ENCODE peak calls at places on chromosomes 1 and 21, in ten cellular contexts. X, J, E, A, O, C, F, T, D and Z are unnamed samples.

GRCh38 chr1:13624526-13624925 is 40.9 kb downstream of the PDPN start:
- DNase-seq in X (no peak), J (no peak), E (no peak), A (no peak), O (no peak), C (no peak), F (no peak), T (no peak), D (no peak), Z (no peak)

GRCh38 chr1:71463144-71463543 is 382.3 kb upstream of the ZRANB2 start:
- DNase-seq in X (no peak), J (peak; percentile 24), E (no peak), A (no peak), O (no peak), C (no peak), F (no peak), T (no peak), D (peak; percentile 30), Z (peak; percentile 20)

GRCh38 chr21:44289381-44290010 is 3.8 kb downstream of the AIRE start:
- DNase-seq in X (no peak), J (no peak), E (no peak), A (no peak), O (no peak), C (no peak), F (no peak), T (no peak), D (no peak), Z (no peak)

GRCh38 chr1:8569242-8569641 is 248.2 kb downstream of the RERE start:
- DNase-seq in X (no peak), J (no peak), E (no peak), A (no peak), O (no peak), C (no peak), F (no peak), T (no peak), D (no peak), Z (no peak)

GRCh38 chr1:54290443-54291184 is 90.6 kb downstream of the MRPL37 start:
- DNase-seq in X (no peak), J (peak; percentile 52), E (peak; percentile 51), A (no peak), O (no peak), C (no peak), F (peak; percentile 62), T (no peak), D (peak; percentile 59), Z (peak; percentile 47)

GRCh38 chr21:41805643-41806042 is 38.8 kb upstream of the RIPK4 start:
- DNase-seq in X (no peak), J (no peak), E (no peak), A (no peak), O (no peak), C (no peak), F (no peak), T (no peak), D (no peak), Z (no peak)

GRCh38 chr1:102262994-102263393 is 266.3 kb upstream of the OLFM3 start:
- DNase-seq in X (no peak), J (no peak), E (no peak), A (no peak), O (no peak), C (no peak), F (no peak), T (no peak), D (no peak), Z (no peak)

GRCh38 chr1:45200906-45201500 is 5.4 kb downstream of the ZSWIM5 start:
- DNase-seq in X (no peak), J (peak; percentile 9), E (no peak), A (no peak), O (no peak), C (no peak), F (no peak), T (no peak), D (no peak), Z (no peak)

GRCh38 chr1:41950820-41951219 is 32.1 kb upstream of the HIVEP3 start:
- DNase-seq in X (no peak), J (peak; percentile 49), E (no peak), A (no peak), O (no peak), C (no peak), F (no peak), T (no peak), D (peak; percentile 16), Z (peak; percentile 42)

GRCh38 chr1:171142081-171142450 is 43.0 kb upstream of the FMO2 start:
- DNase-seq in X (peak; percentile 75), J (peak; percentile 54), E (no peak), A (no peak), O (no peak), C (no peak), F (no peak), T (no peak), D (peak; percentile 66), Z (peak; percentile 50)

GRCh38 chr1:69313118-69313517 is 254.6 kb upstream of the LRRC7 start:
- DNase-seq in X (no peak), J (no peak), E (no peak), A (no peak), O (no peak), C (no peak), F (no peak), T (no peak), D (no peak), Z (no peak)

GRCh38 chr1:21653744-21654100 is 15.4 kb downstream of the RAP1GAP start:
- DNase-seq in X (no peak), J (no peak), E (no peak), A (no peak), O (no peak), C (no peak), F (peak; percentile 65), T (no peak), D (no peak), Z (no peak)

GRCh38 chr1:209768354-209768774 is 12.5 kb downstream of the TRAF3IP3 start:
- DNase-seq in X (no peak), J (no peak), E (no peak), A (no peak), O (no peak), C (no peak), F (no peak), T (no peak), D (no peak), Z (no peak)

GRCh38 chr1:66282343-66282852 is 251.6 kb upstream of the SGIP1 start:
- DNase-seq in X (peak; percentile 53), J (peak; percentile 91), E (no peak), A (no peak), O (peak; percentile 68), C (no peak), F (peak; percentile 27), T (no peak), D (peak; percentile 95), Z (peak; percentile 92)

GRCh38 chr1:29749021-29749420 is 512.7 kb downstream of the PTPRU start:
- DNase-seq in X (no peak), J (no peak), E (no peak), A (no peak), O (no peak), C (no peak), F (no peak), T (no peak), D (no peak), Z (no peak)

GRCh38 chr1:9700340-9700739 is 48.8 kb downstream of the PIK3CD start:
- DNase-seq in X (no peak), J (peak; percentile 93), E (no peak), A (no peak), O (peak; percentile 45), C (no peak), F (peak; percentile 93), T (peak; percentile 22), D (peak; percentile 94), Z (peak; percentile 90)

GRCh38 chr1:39567302-39567701 is 9.3 kb downstream of the PABPC4 start:
- DNase-seq in X (no peak), J (no peak), E (no peak), A (no peak), O (no peak), C (no peak), F (no peak), T (no peak), D (no peak), Z (no peak)

GRCh38 chr1:73998348-73998959 is 199.5 kb downstream of the LRRIQ3 start:
- DNase-seq in X (peak; percentile 38), J (peak; percentile 37), E (peak; percentile 47), A (peak; percentile 42), O (peak; percentile 8), C (no peak), F (no peak), T (peak; percentile 18), D (peak; percentile 32), Z (peak; percentile 37)

GRCh38 chr1:41917835-41918449 is 780 bp downstream of the HIVEP3 start:
- DNase-seq in X (peak; percentile 57), J (peak; percentile 55), E (peak; percentile 38), A (peak; percentile 86), O (no peak), C (peak; percentile 56), F (peak; percentile 87), T (peak; percentile 73), D (peak; percentile 29), Z (peak; percentile 25)

GRCh38 chr1:15426492-15427279 is 11.6 kb upstream of the CTRC start:
- DNase-seq in X (no peak), J (peak; percentile 69), E (peak; percentile 52), A (no peak), O (no peak), C (no peak), F (peak; percentile 93), T (no peak), D (peak; percentile 57), Z (peak; percentile 53)
- TF ChIP-seq CTCF in X (no peak), J (peak; percentile 18), E (no peak), A (no peak), O (no peak), C (no peak), F (no peak), T (no peak), D (peak; percentile 3), Z (no peak)

DNA sequence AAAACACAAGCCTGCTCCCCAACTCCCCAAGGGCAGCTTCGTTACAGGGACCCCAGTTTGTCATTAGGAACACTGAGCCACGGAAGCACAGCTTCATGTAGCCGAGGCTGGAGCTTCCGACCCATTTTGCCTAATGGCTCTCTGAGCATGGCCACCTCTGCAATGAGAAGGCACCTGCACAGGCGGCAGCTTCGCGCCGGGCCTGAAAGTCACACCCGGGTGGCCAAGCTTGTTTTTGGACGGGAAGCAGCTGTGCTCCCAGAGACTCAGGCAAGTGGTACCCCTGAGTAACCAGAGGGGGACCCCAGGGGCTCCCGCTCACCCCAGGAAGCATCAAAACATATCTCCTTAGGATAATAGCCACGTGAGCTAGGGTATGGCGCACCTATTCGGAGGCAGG is 80.9 kb downstream of the SLC66A1 start:
- DNase-seq in X (no peak), J (no peak), E (no peak), A (no peak), O (no peak), C (no peak), F (no peak), T (no peak), D (no peak), Z (no peak)
- H4K20me1 ChIP-seq in X (peaks cover 3% of the 10 kb centered on the region), J (no peaks in the 10 kb centered on the region), E (peaks cover 14% of the 10 kb centered on the region), A (peaks cover 31% of the 10 kb centered on the region), O (no peaks in the 10 kb centered on the region), C (peaks cover 3% of the 10 kb centered on the region), F (peaks cover 45% of the 10 kb centered on the region), T (peaks cover 94% of the 10 kb centered on the region), D (peaks cover 94% of the 10 kb centered on the region), Z (peaks cover 92% of the 10 kb centered on the region)

GRCh38 chr1:1906185-1907097 is 8.6 kb upstream of the CALML6 start:
- DNase-seq in X (peak; percentile 78), J (peak; percentile 60), E (peak; percentile 92), A (peak; percentile 92), O (peak; percentile 71), C (peak; percentile 89), F (peak; percentile 99), T (peak; percentile 93), D (peak; percentile 75), Z (peak; percentile 47)
- TF ChIP-seq CTCF in X (peak; percentile 97), J (peak; percentile 95), E (peak; percentile 93), A (peak; percentile 93), O (peak; percentile 94), C (peak; percentile 93), F (peak; percentile 93), T (peak; percentile 79), D (peak; percentile 95), Z (peak; percentile 84)

GRCh38 chr1:25198731-25199231 is 33.5 kb downstream of the SYF2 start:
- DNase-seq in X (no peak), J (peak; percentile 32), E (no peak), A (peak; percentile 41), O (no peak), C (no peak), F (peak; percentile 93), T (no peak), D (no peak), Z (peak; percentile 11)
- H4K20me1 ChIP-seq in X (no peaks in the 10 kb centered on the region), J (no peaks in the 10 kb centered on the region), E (no peaks in the 10 kb centered on the region), A (no peaks in the 10 kb centered on the region), O (no peaks in the 10 kb centered on the region), C (no peaks in the 10 kb centered on the region), F (no peaks in the 10 kb centered on the region), T (no peaks in the 10 kb centered on the region), D (no peaks in the 10 kb centered on the region), Z (no peaks in the 10 kb centered on the region)